ENCODE peak calls at places on chromosomes 13 and 19, in ten cellular contexts. One of them, this sample, is unnamed.

GRCh38 chr19:12997225-12997966 is 2.1 kb downstream of the NFIX start:
- DNase-seq in transverse colon: no peak
- DNase-seq in Ammon's horn: no peak
- DNase-seq in cardiac fibroblast: no peak
- DNase-seq in DMS153: no peak
- DNase-seq in AG08395: no peak
- DNase-seq in stimulated activated CD8-positive, alpha-beta memory T cell treated with anti-CD3 and anti-CD28 coated beads, Interleukin-7, amount 100 ng/mL, for 1 hour: no peak
- DNase-seq in neural crest cell: no peak
- DNase-seq in retina: no peak
- DNase-seq in smooth muscle cell of the brain vasculature: no peak
- DNase-seq in this sample: no peak

GRCh38 chr19:18726417-18726767 is 42.9 kb downstream of the CRTC1 start:
- DNase-seq in transverse colon: no peak
- DNase-seq in DMS153: no peak
- DNase-seq in neural crest cell: no peak
- DNase-seq in AG08395: no peak
- DNase-seq in smooth muscle cell of the brain vasculature: no peak
- DNase-seq in Ammon's horn: no peak
- DNase-seq in retina: no peak
- DNase-seq in cardiac fibroblast: no peak
- DNase-seq in stimulated activated CD8-positive, alpha-beta memory T cell treated with anti-CD3 and anti-CD28 coated beads, Interleukin-7, amount 100 ng/mL, for 1 hour: no peak
- DNase-seq in this sample: no peak

GRCh38 chr19:23887642-23888041 is 27.0 kb upstream of the ZNF726 start:
- DNase-seq in DMS153: no peak
- DNase-seq in smooth muscle cell of the brain vasculature: no peak
- DNase-seq in Ammon's horn: no peak
- DNase-seq in transverse colon: peak; percentile 70
- DNase-seq in cardiac fibroblast: no peak
- DNase-seq in stimulated activated CD8-positive, alpha-beta memory T cell treated with anti-CD3 and anti-CD28 coated beads, Interleukin-7, amount 100 ng/mL, for 1 hour: no peak
- DNase-seq in neural crest cell: no peak
- DNase-seq in AG08395: no peak
- DNase-seq in retina: no peak
- DNase-seq in this sample: no peak

GRCh38 chr19:48569814-48570213 is 17.8 kb downstream of the SULT2B1 start:
- DNase-seq in stimulated activated CD8-positive, alpha-beta memory T cell treated with anti-CD3 and anti-CD28 coated beads, Interleukin-7, amount 100 ng/mL, for 1 hour: no peak
- DNase-seq in cardiac fibroblast: no peak
- DNase-seq in neural crest cell: no peak
- DNase-seq in smooth muscle cell of the brain vasculature: no peak
- DNase-seq in transverse colon: no peak
- DNase-seq in retina: no peak
- DNase-seq in AG08395: no peak
- DNase-seq in Ammon's horn: no peak
- DNase-seq in DMS153: no peak
- DNase-seq in this sample: no peak

GRCh38 chr19:42295831-42296525 is 6.0 kb upstream of the PRR19 start:
- DNase-seq in transverse colon: peak; percentile 89
- DNase-seq in AG08395: peak; percentile 75
- DNase-seq in stimulated activated CD8-positive, alpha-beta memory T cell treated with anti-CD3 and anti-CD28 coated beads, Interleukin-7, amount 100 ng/mL, for 1 hour: peak; percentile 91
- DNase-seq in neural crest cell: peak; percentile 91
- DNase-seq in smooth muscle cell of the brain vasculature: no peak
- DNase-seq in DMS153: peak; percentile 15
- DNase-seq in retina: peak; percentile 85
- DNase-seq in Ammon's horn: peak; percentile 85
- DNase-seq in cardiac fibroblast: peak; percentile 62
- DNase-seq in this sample: peak; percentile 59

GRCh38 chr13:101025925-101026324 is 351.3 kb upstream of the TMTC4 start:
- DNase-seq in smooth muscle cell of the brain vasculature: no peak
- DNase-seq in DMS153: no peak
- DNase-seq in cardiac fibroblast: no peak
- DNase-seq in Ammon's horn: no peak
- DNase-seq in transverse colon: no peak
- DNase-seq in retina: no peak
- DNase-seq in neural crest cell: no peak
- DNase-seq in AG08395: no peak
- DNase-seq in stimulated activated CD8-positive, alpha-beta memory T cell treated with anti-CD3 and anti-CD28 coated beads, Interleukin-7, amount 100 ng/mL, for 1 hour: no peak
- DNase-seq in this sample: no peak

GRCh38 chr13:108276060-108276459 is 6.5 kb downstream of the TNFSF13B start:
- DNase-seq in smooth muscle cell of the brain vasculature: no peak
- DNase-seq in cardiac fibroblast: no peak
- DNase-seq in DMS153: no peak
- DNase-seq in stimulated activated CD8-positive, alpha-beta memory T cell treated with anti-CD3 and anti-CD28 coated beads, Interleukin-7, amount 100 ng/mL, for 1 hour: no peak
- DNase-seq in transverse colon: no peak
- DNase-seq in Ammon's horn: no peak
- DNase-seq in neural crest cell: no peak
- DNase-seq in AG08395: no peak
- DNase-seq in retina: no peak
- DNase-seq in this sample: no peak

GRCh38 chr13:112779856-112780604 is 90.2 kb downstream of the ATP11A start:
- DNase-seq in DMS153: no peak
- DNase-seq in Ammon's horn: no peak
- DNase-seq in stimulated activated CD8-positive, alpha-beta memory T cell treated with anti-CD3 and anti-CD28 coated beads, Interleukin-7, amount 100 ng/mL, for 1 hour: no peak
- DNase-seq in AG08395: peak; percentile 33
- DNase-seq in smooth muscle cell of the brain vasculature: no peak
- DNase-seq in transverse colon: no peak
- DNase-seq in neural crest cell: no peak
- DNase-seq in retina: no peak
- DNase-seq in cardiac fibroblast: peak; percentile 8
- DNase-seq in this sample: no peak

GRCh38 chr19:54478677-54479266 is 5.7 kb upstream of the CDC42EP5 start:
- DNase-seq in smooth muscle cell of the brain vasculature: no peak
- DNase-seq in retina: peak; percentile 64
- DNase-seq in stimulated activated CD8-positive, alpha-beta memory T cell treated with anti-CD3 and anti-CD28 coated beads, Interleukin-7, amount 100 ng/mL, for 1 hour: no peak
- DNase-seq in neural crest cell: peak; percentile 58
- DNase-seq in AG08395: peak; percentile 42
- DNase-seq in Ammon's horn: peak; percentile 69
- DNase-seq in transverse colon: no peak
- DNase-seq in DMS153: no peak
- DNase-seq in cardiac fibroblast: peak; percentile 63
- DNase-seq in this sample: no peak

GRCh38 chr19:14722127-14722526 is 32.3 kb downstream of the ZNF333 start:
- DNase-seq in transverse colon: no peak
- DNase-seq in retina: no peak
- DNase-seq in stimulated activated CD8-positive, alpha-beta memory T cell treated with anti-CD3 and anti-CD28 coated beads, Interleukin-7, amount 100 ng/mL, for 1 hour: no peak
- DNase-seq in neural crest cell: no peak
- DNase-seq in Ammon's horn: no peak
- DNase-seq in AG08395: no peak
- DNase-seq in cardiac fibroblast: no peak
- DNase-seq in DMS153: no peak
- DNase-seq in smooth muscle cell of the brain vasculature: no peak
- DNase-seq in this sample: no peak

GRCh38 chr13:23778007-23778687 is 111.1 kb downstream of the MIPEP start:
- DNase-seq in retina: no peak
- DNase-seq in neural crest cell: no peak
- DNase-seq in cardiac fibroblast: peak; percentile 18
- DNase-seq in AG08395: no peak
- DNase-seq in smooth muscle cell of the brain vasculature: no peak
- DNase-seq in DMS153: no peak
- DNase-seq in transverse colon: no peak
- DNase-seq in Ammon's horn: no peak
- DNase-seq in stimulated activated CD8-positive, alpha-beta memory T cell treated with anti-CD3 and anti-CD28 coated beads, Interleukin-7, amount 100 ng/mL, for 1 hour: no peak
- DNase-seq in this sample: no peak

GRCh38 chr19:54875506-54875905 is 1.5 kb downstream of the FCAR start:
- DNase-seq in neural crest cell: no peak
- DNase-seq in retina: no peak
- DNase-seq in cardiac fibroblast: no peak
- DNase-seq in DMS153: no peak
- DNase-seq in smooth muscle cell of the brain vasculature: no peak
- DNase-seq in AG08395: no peak
- DNase-seq in transverse colon: no peak
- DNase-seq in stimulated activated CD8-positive, alpha-beta memory T cell treated with anti-CD3 and anti-CD28 coated beads, Interleukin-7, amount 100 ng/mL, for 1 hour: no peak
- DNase-seq in Ammon's horn: peak; percentile 52
- DNase-seq in this sample: peak; percentile 9

GRCh38 chr13:76829572-76830327 is 56.5 kb downstream of the KCTD12 start:
- DNase-seq in retina: no peak
- DNase-seq in AG08395: no peak
- DNase-seq in DMS153: no peak
- DNase-seq in cardiac fibroblast: no peak
- DNase-seq in smooth muscle cell of the brain vasculature: no peak
- DNase-seq in transverse colon: no peak
- DNase-seq in stimulated activated CD8-positive, alpha-beta memory T cell treated with anti-CD3 and anti-CD28 coated beads, Interleukin-7, amount 100 ng/mL, for 1 hour: no peak
- DNase-seq in neural crest cell: no peak
- DNase-seq in Ammon's horn: no peak
- DNase-seq in this sample: no peak

GRCh38 chr13:23600100-23600499 is 29.9 kb downstream of the TNFRSF19 start:
- DNase-seq in Ammon's horn: no peak
- DNase-seq in smooth muscle cell of the brain vasculature: no peak
- DNase-seq in neural crest cell: no peak
- DNase-seq in AG08395: no peak
- DNase-seq in retina: no peak
- DNase-seq in cardiac fibroblast: no peak
- DNase-seq in DMS153: no peak
- DNase-seq in transverse colon: no peak
- DNase-seq in stimulated activated CD8-positive, alpha-beta memory T cell treated with anti-CD3 and anti-CD28 coated beads, Interleukin-7, amount 100 ng/mL, for 1 hour: no peak
- DNase-seq in this sample: no peak

GRCh38 chr13:28528848-28529247 is 33.9 kb upstream of the FLT1 start:
- DNase-seq in stimulated activated CD8-positive, alpha-beta memory T cell treated with anti-CD3 and anti-CD28 coated beads, Interleukin-7, amount 100 ng/mL, for 1 hour: no peak
- DNase-seq in neural crest cell: no peak
- DNase-seq in cardiac fibroblast: no peak
- DNase-seq in AG08395: no peak
- DNase-seq in retina: no peak
- DNase-seq in Ammon's horn: no peak
- DNase-seq in transverse colon: no peak
- DNase-seq in smooth muscle cell of the brain vasculature: no peak
- DNase-seq in DMS153: no peak
- DNase-seq in this sample: no peak

GRCh38 chr13:114035583-114036501 is 62.0 kb upstream of the C13orf46 start:
- DNase-seq in smooth muscle cell of the brain vasculature: no peak
- DNase-seq in DMS153: no peak
- DNase-seq in AG08395: peak; percentile 21
- DNase-seq in stimulated activated CD8-positive, alpha-beta memory T cell treated with anti-CD3 and anti-CD28 coated beads, Interleukin-7, amount 100 ng/mL, for 1 hour: no peak
- DNase-seq in Ammon's horn: peak; percentile 92
- DNase-seq in retina: peak; percentile 69
- DNase-seq in cardiac fibroblast: no peak
- DNase-seq in neural crest cell: no peak
- DNase-seq in transverse colon: no peak
- DNase-seq in this sample: peak; percentile 87

GRCh38 chr13:66313408-66313807 is 916.7 kb downstream of the PCDH9 start:
- DNase-seq in DMS153: no peak
- DNase-seq in Ammon's horn: no peak
- DNase-seq in smooth muscle cell of the brain vasculature: no peak
- DNase-seq in retina: no peak
- DNase-seq in neural crest cell: no peak
- DNase-seq in AG08395: no peak
- DNase-seq in transverse colon: no peak
- DNase-seq in stimulated activated CD8-positive, alpha-beta memory T cell treated with anti-CD3 and anti-CD28 coated beads, Interleukin-7, amount 100 ng/mL, for 1 hour: no peak
- DNase-seq in cardiac fibroblast: peak; percentile 82
- DNase-seq in this sample: no peak

GRCh38 chr13:59533561-59534337 is 630.0 kb downstream of the DIAPH3 start:
- DNase-seq in DMS153: peak; percentile 38
- DNase-seq in transverse colon: no peak
- DNase-seq in AG08395: no peak
- DNase-seq in retina: no peak
- DNase-seq in smooth muscle cell of the brain vasculature: no peak
- DNase-seq in Ammon's horn: no peak
- DNase-seq in neural crest cell: no peak
- DNase-seq in cardiac fibroblast: peak; percentile 47
- DNase-seq in stimulated activated CD8-positive, alpha-beta memory T cell treated with anti-CD3 and anti-CD28 coated beads, Interleukin-7, amount 100 ng/mL, for 1 hour: no peak
- DNase-seq in this sample: no peak

GRCh38 chr19:5897189-5897969 is 6.2 kb downstream of the NDUFA11 start:
- DNase-seq in Ammon's horn: no peak
- DNase-seq in retina: no peak
- DNase-seq in DMS153: no peak
- DNase-seq in smooth muscle cell of the brain vasculature: no peak
- DNase-seq in transverse colon: no peak
- DNase-seq in stimulated activated CD8-positive, alpha-beta memory T cell treated with anti-CD3 and anti-CD28 coated beads, Interleukin-7, amount 100 ng/mL, for 1 hour: no peak
- DNase-seq in AG08395: no peak
- DNase-seq in neural crest cell: no peak
- DNase-seq in cardiac fibroblast: no peak
- DNase-seq in this sample: no peak

GRCh38 chr19:50065938-50066337 is 40.1 kb downstream of the ZNF473 start:
- DNase-seq in Ammon's horn: no peak
- DNase-seq in stimulated activated CD8-positive, alpha-beta memory T cell treated with anti-CD3 and anti-CD28 coated beads, Interleukin-7, amount 100 ng/mL, for 1 hour: no peak
- DNase-seq in AG08395: no peak
- DNase-seq in DMS153: no peak
- DNase-seq in smooth muscle cell of the brain vasculature: no peak
- DNase-seq in cardiac fibroblast: no peak
- DNase-seq in neural crest cell: no peak
- DNase-seq in retina: no peak
- DNase-seq in transverse colon: no peak
- DNase-seq in this sample: no peak

GRCh38 chr13:23979361-23980159 is 82.3 kb upstream of the C1QTNF9B start:
- DNase-seq in retina: peak; percentile 94
- DNase-seq in smooth muscle cell of the brain vasculature: peak; percentile 66
- DNase-seq in stimulated activated CD8-positive, alpha-beta memory T cell treated with anti-CD3 and anti-CD28 coated beads, Interleukin-7, amount 100 ng/mL, for 1 hour: no peak
- DNase-seq in transverse colon: peak; percentile 67
- DNase-seq in DMS153: no peak
- DNase-seq in neural crest cell: peak; percentile 55
- DNase-seq in cardiac fibroblast: peak; percentile 79
- DNase-seq in Ammon's horn: peak; percentile 91
- DNase-seq in AG08395: peak; percentile 92
- DNase-seq in this sample: peak; percentile 85

GRCh38 chr13:105972306-105972721 is 563.1 kb downstream of the EFNB2 start:
- DNase-seq in smooth muscle cell of the brain vasculature: no peak
- DNase-seq in stimulated activated CD8-positive, alpha-beta memory T cell treated with anti-CD3 and anti-CD28 coated beads, Interleukin-7, amount 100 ng/mL, for 1 hour: no peak
- DNase-seq in AG08395: no peak
- DNase-seq in transverse colon: peak; percentile 35
- DNase-seq in Ammon's horn: peak; percentile 11
- DNase-seq in retina: no peak
- DNase-seq in neural crest cell: no peak
- DNase-seq in DMS153: peak; percentile 53
- DNase-seq in cardiac fibroblast: no peak
- DNase-seq in this sample: no peak

GRCh38 chr13:94549241-94550029 is 46.5 kb downstream of the TGDS start:
- DNase-seq in AG08395: peak; percentile 94
- DNase-seq in retina: peak; percentile 98
- DNase-seq in cardiac fibroblast: peak; percentile 97
- DNase-seq in stimulated activated CD8-positive, alpha-beta memory T cell treated with anti-CD3 and anti-CD28 coated beads, Interleukin-7, amount 100 ng/mL, for 1 hour: peak; percentile 88
- DNase-seq in Ammon's horn: peak; percentile 94
- DNase-seq in transverse colon: peak; percentile 93
- DNase-seq in DMS153: peak; percentile 84
- DNase-seq in smooth muscle cell of the brain vasculature: peak; percentile 82
- DNase-seq in neural crest cell: peak; percentile 92
- DNase-seq in this sample: peak; percentile 94

GRCh38 chr13:83220241-83220640 is 662.0 kb downstream of the SLITRK1 start:
- DNase-seq in Ammon's horn: no peak
- DNase-seq in retina: no peak
- DNase-seq in DMS153: no peak
- DNase-seq in transverse colon: no peak
- DNase-seq in cardiac fibroblast: peak; percentile 47
- DNase-seq in neural crest cell: no peak
- DNase-seq in smooth muscle cell of the brain vasculature: no peak
- DNase-seq in AG08395: no peak
- DNase-seq in stimulated activated CD8-positive, alpha-beta memory T cell treated with anti-CD3 and anti-CD28 coated beads, Interleukin-7, amount 100 ng/mL, for 1 hour: no peak
- DNase-seq in this sample: no peak

GRCh38 chr19:36142046-36142445 is 2.2 kb downstream of the CAPNS1 start:
- DNase-seq in cardiac fibroblast: no peak
- DNase-seq in stimulated activated CD8-positive, alpha-beta memory T cell treated with anti-CD3 and anti-CD28 coated beads, Interleukin-7, amount 100 ng/mL, for 1 hour: no peak
- DNase-seq in smooth muscle cell of the brain vasculature: no peak
- DNase-seq in DMS153: no peak
- DNase-seq in retina: no peak
- DNase-seq in transverse colon: no peak
- DNase-seq in AG08395: no peak
- DNase-seq in neural crest cell: no peak
- DNase-seq in Ammon's horn: no peak
- DNase-seq in this sample: no peak

GRCh38 chr19:39046037-39046821 is 13.9 kb upstream of the FBXO27 start:
- DNase-seq in stimulated activated CD8-positive, alpha-beta memory T cell treated with anti-CD3 and anti-CD28 coated beads, Interleukin-7, amount 100 ng/mL, for 1 hour: no peak
- DNase-seq in cardiac fibroblast: peak; percentile 25
- DNase-seq in retina: no peak
- DNase-seq in Ammon's horn: no peak
- DNase-seq in neural crest cell: no peak
- DNase-seq in smooth muscle cell of the brain vasculature: no peak
- DNase-seq in AG08395: no peak
- DNase-seq in transverse colon: no peak
- DNase-seq in DMS153: no peak
- DNase-seq in this sample: no peak

GRCh38 chr19:45705710-45706415 is 13.4 kb downstream of the QPCTL start:
- DNase-seq in retina: no peak
- DNase-seq in DMS153: no peak
- DNase-seq in cardiac fibroblast: no peak
- DNase-seq in Ammon's horn: no peak
- DNase-seq in neural crest cell: no peak
- DNase-seq in AG08395: no peak
- DNase-seq in transverse colon: no peak
- DNase-seq in stimulated activated CD8-positive, alpha-beta memory T cell treated with anti-CD3 and anti-CD28 coated beads, Interleukin-7, amount 100 ng/mL, for 1 hour: no peak
- DNase-seq in smooth muscle cell of the brain vasculature: no peak
- DNase-seq in this sample: no peak

GRCh38 chr13:94239135-94239534 is 240.3 kb downstream of the DCT start:
- DNase-seq in transverse colon: no peak
- DNase-seq in Ammon's horn: no peak
- DNase-seq in cardiac fibroblast: peak; percentile 85
- DNase-seq in retina: no peak
- DNase-seq in smooth muscle cell of the brain vasculature: no peak
- DNase-seq in stimulated activated CD8-positive, alpha-beta memory T cell treated with anti-CD3 and anti-CD28 coated beads, Interleukin-7, amount 100 ng/mL, for 1 hour: no peak
- DNase-seq in neural crest cell: no peak
- DNase-seq in AG08395: peak; percentile 70
- DNase-seq in DMS153: no peak
- DNase-seq in this sample: no peak

This sample was measured in midbrain.